ENCODE peak calls at places on chromosomes 3 and 15, in seven cellular contexts. J is GM12864, L is BJ, V is upper lobe of right lung, T is uterus, G is stomach, B is fibroblast of pulmonary artery. W is an unnamed sample.

GRCh38 chr15:77017091-77017660 is 22.2 kb downstream of the PSTPIP1 start:
- DNase-seq in J (no peak), L (no peak), V (no peak), T (no peak), G (no peak), B (no peak), W (no peak)

GRCh38 chr3:194691481-194692281 is 6.0 kb downstream of the FAM43A start:
- DNase-seq in J (peak), L (no peak), V (no peak), T (no peak), G (peak), B (peak), W (peak)

GRCh38 chr15:76529911-76530310 is 193.3 kb downstream of the ISL2 start:
- DNase-seq in J (no peak), L (no peak), V (no peak), T (no peak), G (no peak), B (peak), W (no peak)

GRCh38 chr3:186824430-186825139 is 17.9 kb upstream of the ADIPOQ start:
- DNase-seq in J (no peak), L (no peak), V (no peak), T (no peak), G (no peak), B (no peak), W (no peak)

GRCh38 chr3:11976976-11977375 is 27.2 kb upstream of the SYN2 start:
- DNase-seq in J (no peak), L (no peak), V (no peak), T (no peak), G (no peak), B (no peak), W (no peak)

GRCh38 chr15:29686079-29686425 is 136.2 kb downstream of the TJP1 start:
- DNase-seq in J (no peak), L (no peak), V (no peak), T (no peak), G (no peak), B (no peak), W (no peak)

GRCh38 chr15:37015025-37015424 is 85.3 kb downstream of the MEIS2 start:
- DNase-seq in J (peak), L (no peak), V (no peak), T (no peak), G (no peak), B (peak), W (peak)

GRCh38 chr3:10344147-10344943 is 23.4 kb upstream of the SEC13 start:
- DNase-seq in J (no peak), L (no peak), V (no peak), T (peak), G (peak), B (peak), W (peak)

GRCh38 chr3:174859756-174860155 is 622 bp downstream of the NAALADL2 start:
- DNase-seq in J (no peak), L (no peak), V (no peak), T (no peak), G (no peak), B (no peak), W (no peak)

GRCh38 chr15:48671381-48672022 is 26.0 kb upstream of the FBN1 start:
- DNase-seq in J (no peak), L (no peak), V (no peak), T (peak), G (no peak), B (peak), W (no peak)

GRCh38 chr3:105108823-105109222 is 257.9 kb upstream of the ALCAM start:
- DNase-seq in J (no peak), L (no peak), V (no peak), T (no peak), G (no peak), B (peak), W (no peak)

GRCh38 chr15:70200511-70200991 is 102.8 kb upstream of the TLE3 start:
- DNase-seq in J (no peak), L (no peak), V (peak), T (no peak), G (no peak), B (no peak), W (no peak)

GRCh38 chr3:148955544-148956346 is 35.6 kb upstream of the GYG1 start:
- DNase-seq in J (no peak), L (peak), V (no peak), T (peak), G (peak), B (peak), W (peak)

GRCh38 chr15:39235084-39235795 is 345.6 kb upstream of the THBS1 start:
- DNase-seq in J (no peak), L (peak), V (no peak), T (no peak), G (no peak), B (no peak), W (peak)

GRCh38 chr3:56096941-56097340 is 371.3 kb downstream of the ERC2 start:
- DNase-seq in J (no peak), L (no peak), V (no peak), T (no peak), G (no peak), B (no peak), W (no peak)

GRCh38 chr3:129360705-129361460 is 67.6 kb downstream of the EFCAB12 start:
- DNase-seq in J (no peak), L (no peak), V (no peak), T (no peak), G (no peak), B (peak), W (no peak)
- TF ChIP-seq CTCF in J (no peak), L (no peak), V (no peak), T (no peak), G (no peak), B (no peak), W (no peak)

GRCh38 chr3:25780618-25781017 is 2.6 kb downstream of the NGLY1 start:
- DNase-seq in J (no peak), L (no peak), V (no peak), T (no peak), G (no peak), B (no peak), W (no peak)
- H3K4me3 ChIP-seq in J (peak), L (no peak), V (no peak), T (no peak), G (no peak), B (no peak), W (peak)

DNA sequence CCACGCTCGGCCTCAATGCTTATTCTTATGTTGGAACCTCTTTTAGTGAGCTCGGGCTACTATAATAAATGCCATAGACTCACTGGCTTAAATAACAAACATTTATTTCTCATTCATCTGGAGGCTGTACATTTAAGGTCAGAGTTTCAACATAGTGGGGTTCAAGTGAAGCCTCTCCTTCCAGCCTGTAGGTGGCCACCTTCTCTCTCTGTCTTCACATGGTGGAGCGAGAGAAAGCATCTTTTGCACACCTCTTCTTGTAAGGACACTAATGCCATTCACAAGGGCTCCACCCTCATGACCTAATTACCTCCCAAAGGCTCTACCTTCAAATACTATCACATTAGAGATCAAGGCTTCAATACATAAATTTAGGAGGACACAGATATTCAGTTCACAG is 520.3 kb upstream of the EPHA6 start:
- DNase-seq in J (no peak), L (no peak), V (no peak), T (no peak), G (no peak), B (no peak), W (no peak)
- TF ChIP-seq CTCF in J (no peak), L (no peak), V (no peak), T (no peak), G (no peak), B (no peak), W (no peak)

GRCh38 chr15:80099246-80099645 is 39.8 kb downstream of the ZFAND6 start:
- DNase-seq in J (no peak), L (no peak), V (no peak), T (no peak), G (no peak), B (no peak), W (peak)
- H3K4me3 ChIP-seq in J (peak), L (no peak), V (no peak), T (no peak), G (no peak), B (no peak), W (peak)

GRCh38 chr3:45123030-45123429 is 23.1 kb downstream of the CDCP1 start:
- DNase-seq in J (no peak), L (peak), V (no peak), T (peak), G (no peak), B (peak), W (no peak)

GRCh38 chr3:45119824-45120614 is 26.2 kb downstream of the CDCP1 start:
- DNase-seq in J (no peak), L (no peak), V (no peak), T (no peak), G (no peak), B (no peak), W (no peak)

GRCh38 chr3:45118615-45119062 is 27.5 kb downstream of the CDCP1 start:
- DNase-seq in J (no peak), L (no peak), V (no peak), T (no peak), G (no peak), B (no peak), W (no peak)

GRCh38 chr3:45123841-45124269 is 22.3 kb downstream of the CDCP1 start:
- DNase-seq in J (no peak), L (peak), V (no peak), T (peak), G (no peak), B (peak), W (no peak)

DNA sequence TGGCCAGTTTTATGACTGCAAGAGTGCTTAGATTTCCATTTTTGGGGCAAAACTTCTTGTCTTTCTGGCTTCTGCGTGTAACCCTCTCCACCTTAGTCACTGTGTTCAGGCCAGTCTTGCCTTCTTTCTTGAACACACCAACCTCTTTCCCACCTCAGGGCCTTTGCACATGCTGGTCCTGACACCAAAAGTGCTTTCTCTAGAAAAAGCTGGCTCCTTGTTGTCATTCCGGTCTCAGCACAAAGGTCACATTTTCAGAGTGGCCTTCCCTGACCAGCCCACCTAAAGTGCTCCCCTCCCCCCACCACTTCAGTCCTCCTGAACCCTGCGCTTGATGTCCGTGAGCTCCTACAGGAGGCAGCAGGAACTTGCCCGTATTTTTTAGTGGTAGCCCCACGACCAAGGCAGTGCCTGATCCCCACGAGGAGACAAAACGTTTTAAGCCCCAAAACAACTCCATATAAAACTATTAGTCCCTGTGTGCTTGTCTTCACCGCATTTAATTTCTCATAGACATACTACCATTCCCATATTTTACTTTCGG is 25.5 kb downstream of the CDCP1 start:
- DNase-seq in J (no peak), L (no peak), V (no peak), T (no peak), G (no peak), B (no peak), W (no peak)
- TF ChIP-seq CTCF in J (no peak), L (no peak), V (no peak), T (no peak), G (no peak), B (no peak), W (no peak)

GRCh38 chr15:50686468-50687301 is at the start of gene TRPM7:
- DNase-seq in J (peak), L (peak), V (peak), T (peak), G (peak), B (peak), W (peak)
- H3K4me3 ChIP-seq in J (peak), L (peak), V (peak), T (peak), G (peak), B (peak), W (peak)

DNA sequence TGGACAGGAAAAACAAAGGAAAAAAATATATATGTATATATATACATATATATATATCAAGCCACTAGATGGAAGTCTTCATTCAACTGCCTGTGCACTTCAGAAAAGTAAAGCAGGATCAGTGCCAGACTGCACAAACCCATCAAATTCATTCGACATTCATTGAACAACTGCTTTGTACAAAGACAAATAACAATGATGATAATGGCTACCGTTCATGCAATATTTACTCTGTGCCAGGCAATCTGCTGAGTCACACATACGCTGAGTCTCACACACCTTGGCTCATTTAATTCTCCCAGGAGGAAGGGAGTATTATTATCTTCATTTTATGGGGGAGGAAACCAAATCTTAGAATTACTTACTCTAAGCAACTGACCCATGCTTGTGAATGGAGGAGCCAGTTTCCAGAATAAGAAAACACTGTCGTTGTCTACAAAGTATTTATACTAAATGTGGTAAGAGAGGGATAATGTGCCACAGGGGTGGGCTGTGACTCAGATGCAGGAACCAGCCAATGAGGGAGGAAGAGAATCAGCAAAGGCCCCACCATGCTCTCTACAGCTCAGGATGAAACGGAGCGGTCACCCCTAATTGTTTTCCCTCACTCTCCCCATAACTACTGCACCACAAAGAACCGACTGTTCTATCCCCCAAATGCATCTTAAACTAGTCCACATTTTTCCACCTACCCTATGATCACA is 44.4 kb downstream of the BFSP2 start:
- DNase-seq in J (no peak), L (no peak), V (no peak), T (no peak), G (peak), B (peak), W (peak)
- TF ChIP-seq CTCF in J (peak), L (no peak), V (no peak), T (no peak), G (no peak), B (no peak), W (no peak)

DNA sequence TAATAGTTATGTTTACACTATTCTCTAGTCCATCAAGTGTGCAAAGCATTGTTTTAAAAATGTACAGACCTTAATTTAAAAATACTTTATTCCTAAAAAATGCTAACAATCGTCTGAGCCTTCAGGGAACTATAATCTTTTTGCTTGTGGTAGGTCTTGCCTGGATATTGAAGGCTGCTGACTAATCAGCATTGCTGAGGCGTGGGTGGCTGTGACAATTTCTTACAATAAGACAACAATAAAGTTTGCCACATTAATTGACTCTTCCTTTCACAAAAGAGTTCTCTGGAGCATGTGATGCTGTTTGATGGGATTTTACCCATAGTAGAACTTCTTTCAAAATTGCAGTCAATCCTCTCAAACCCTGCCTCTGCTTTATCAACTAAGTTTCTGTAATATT is 384.0 kb upstream of the TGFBR2 start:
- DNase-seq in J (no peak), L (no peak), V (no peak), T (no peak), G (no peak), B (no peak), W (no peak)
- H3K4me3 ChIP-seq in J (no peak), L (no peak), V (no peak), T (no peak), G (no peak), B (no peak), W (no peak)

GRCh38 chr15:64780600-64781156 is 5.3 kb upstream of the RBPMS2 start:
- DNase-seq in J (no peak), L (no peak), V (no peak), T (no peak), G (no peak), B (no peak), W (no peak)

GRCh38 chr15:64779630-64780029 is 4.2 kb upstream of the RBPMS2 start:
- DNase-seq in J (no peak), L (no peak), V (no peak), T (no peak), G (no peak), B (no peak), W (no peak)

GRCh38 chr15:64781299-64781698 is 5.9 kb upstream of the RBPMS2 start:
- DNase-seq in J (no peak), L (no peak), V (no peak), T (no peak), G (peak), B (no peak), W (no peak)

GRCh38 chr15:64783796-64784195 is 8.4 kb upstream of the RBPMS2 start:
- DNase-seq in J (no peak), L (no peak), V (no peak), T (no peak), G (no peak), B (no peak), W (no peak)

GRCh38 chr15:64782751-64783150 is 7.4 kb upstream of the RBPMS2 start:
- DNase-seq in J (no peak), L (no peak), V (no peak), T (no peak), G (no peak), B (no peak), W (no peak)
- TF ChIP-seq CTCF in J (no peak), L (no peak), V (no peak), T (no peak), G (no peak), B (no peak), W (no peak)

DNA sequence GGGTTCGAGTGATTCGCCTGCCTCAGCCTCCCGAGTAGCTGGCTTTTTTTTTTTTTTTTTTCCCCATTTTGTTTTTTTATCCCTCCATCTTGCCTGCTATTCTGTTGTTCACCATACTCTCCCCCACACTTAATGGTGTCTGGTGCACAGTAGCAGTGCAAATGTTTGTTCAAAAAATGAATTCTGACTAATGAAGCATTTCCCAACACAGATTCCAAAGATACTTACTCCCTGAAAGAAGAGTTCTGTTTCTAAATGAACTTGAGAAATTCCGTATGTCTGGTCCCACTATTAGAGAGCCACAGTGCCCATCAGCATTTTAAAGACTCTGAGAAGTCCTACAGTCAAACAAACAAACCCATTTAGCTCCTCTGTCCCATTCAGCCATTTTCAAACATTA is 9.5 kb downstream of the EDEM1 start:
- DNase-seq in J (no peak), L (no peak), V (no peak), T (no peak), G (no peak), B (peak), W (no peak)
- H3K4me3 ChIP-seq in J (peak), L (no peak), V (no peak), T (no peak), G (no peak), B (no peak), W (peak)

W was measured in GM12865.